ENCODE peak calls at places on chromosomes 12 and 14, in four cellular contexts. E is GM12865; X is skeletal muscle cell; U is stimulated activated CD4-positive, alpha-beta T cell treated with anti-CD3 and anti-CD28 coated beads, Interleukin-1b, Interleukin-23, amount 100 ng/mL, for 24 hours. J is an unnamed sample.

GRCh38 chr12:25959069-25959961 is 833 bp downstream of the RASSF8 start:
- DNase-seq in X (peak; percentile 64), U (no peak), E (peak; percentile 9), J (peak; percentile 69)

GRCh38 chr14:55579724-55580400 is at the start of gene KTN1:
- DNase-seq in E (peak; percentile 92), X (peak; percentile 48), U (peak; percentile 81), J (no peak)

GRCh38 chr12:41604830-41605229 is 416.7 kb downstream of the PDZRN4 start:
- DNase-seq in E (no peak), U (no peak), X (no peak), J (no peak)

GRCh38 chr12:58285551-58285950 is 344.2 kb downstream of the ATP23 start:
- DNase-seq in X (no peak), U (no peak), E (no peak), J (no peak)

GRCh38 chr12:53427905-53428594 is 4.4 kb downstream of the AMHR2 start:
- DNase-seq in X (peak; percentile 75), U (peak; percentile 49), E (peak; percentile 16), J (peak; percentile 94)

GRCh38 chr14:30610719-30611388 is 11.3 kb upstream of the SCFD1 start:
- DNase-seq in U (no peak), X (peak; percentile 41), E (peak; percentile 27), J (no peak)

GRCh38 chr14:32824195-32824594 is 114.5 kb upstream of the NPAS3 start:
- DNase-seq in E (no peak), U (no peak), X (no peak), J (no peak)

GRCh38 chr14:34075826-34076225 is 125.0 kb upstream of the EGLN3 start:
- DNase-seq in X (no peak), E (no peak), U (no peak), J (no peak)

GRCh38 chr14:99733551-99734405 is 49.7 kb downstream of the CYP46A1 start:
- DNase-seq in E (no peak), U (no peak), X (no peak), J (no peak)

GRCh38 chr14:89573399-89573657 is 156.3 kb upstream of the FOXN3 start:
- DNase-seq in E (no peak), X (no peak), U (no peak), J (no peak)

GRCh38 chr12:95608252-95609033 is 57.2 kb upstream of the USP44 start:
- DNase-seq in X (no peak), E (no peak), U (no peak), J (no peak)

GRCh38 chr12:42660968-42661937 is 71.7 kb upstream of the PRICKLE1 start:
- DNase-seq in E (no peak), U (no peak), X (no peak), J (no peak)

GRCh38 chr14:66228267-66228970 is 257.8 kb upstream of the CCDC196 start:
- DNase-seq in U (peak; percentile 20), E (peak; percentile 14), X (peak; percentile 12), J (peak; percentile 35)

GRCh38 chr12:95218164-95218851 is 701 bp downstream of the VEZT start:
- DNase-seq in X (no peak), E (peak; percentile 70), U (no peak), J (peak; percentile 47)

GRCh38 chr12:55771736-55772135 is 28.8 kb downstream of the GDF11 start:
- DNase-seq in E (no peak), X (peak; percentile 7), U (no peak), J (no peak)

GRCh38 chr12:32312049-32312670 is 87.2 kb upstream of the FGD4 start:
- DNase-seq in X (peak; percentile 22), E (peak; percentile 74), U (no peak), J (peak; percentile 31)

GRCh38 chr12:74120644-74121043 is 417.0 kb upstream of the ATXN7L3B start:
- DNase-seq in X (no peak), U (no peak), E (no peak), J (no peak)

GRCh38 chr12:108649126-108649525 is 15.4 kb upstream of the SELPLG start:
- DNase-seq in E (no peak), X (no peak), U (no peak), J (no peak)

GRCh38 chr14:23364164-23364571 is 804 bp downstream of the EFS start:
- DNase-seq in X (no peak), E (no peak), U (no peak), J (no peak)

GRCh38 chr14:24143511-24143910 is 2.1 kb upstream of the EMC9 start:
- DNase-seq in X (no peak), E (no peak), U (no peak), J (no peak)

GRCh38 chr14:73173092-73173735 is 36.9 kb downstream of the PSEN1 start:
- DNase-seq in X (no peak), U (no peak), E (peak; percentile 53), J (no peak)

GRCh38 chr12:112183591-112184021 is 58.2 kb downstream of the TRAFD1 start:
- DNase-seq in U (no peak), X (peak; percentile 4), E (peak; percentile 39), J (no peak)

GRCh38 chr12:83826112-83826511 is 1086.5 kb downstream of the SLC6A15 start:
- DNase-seq in X (no peak), E (peak; percentile 49), U (peak; percentile 5), J (no peak)

GRCh38 chr12:90460681-90461080 is 494.3 kb downstream of the CCER1 start:
- DNase-seq in X (peak; percentile 0), U (no peak), E (no peak), J (no peak)

GRCh38 chr14:22791302-22791701 is 23.9 kb downstream of the SLC7A7 start:
- DNase-seq in U (no peak), X (no peak), E (no peak), J (peak; percentile 32)

GRCh38 chr14:106578479-106578878 is 1052.1 kb downstream of the TMEM121 start:
- DNase-seq in U (no peak), E (peak; percentile 16), X (no peak), J (no peak)

GRCh38 chr12:71938728-71939385 is at the start of gene TPH2:
- DNase-seq in U (peak; percentile 7), E (peak; percentile 62), X (no peak), J (no peak)

GRCh38 chr12:89040146-89040964 is 311.9 kb downstream of the DUSP6 start:
- DNase-seq in E (peak; percentile 94), X (peak; percentile 67), U (peak; percentile 79), J (no peak)

GRCh38 chr12:56903374-56903773 is 30.8 kb downstream of the SDR9C7 start:
- DNase-seq in U (no peak), X (no peak), E (no peak), J (no peak)

GRCh38 chr12:10590976-10591375 is 22.4 kb downstream of the MAGOHB start:
- DNase-seq in E (no peak), X (no peak), U (no peak), J (no peak)

GRCh38 chr12:508795-509194 is 49.1 kb downstream of the B4GALNT3 start:
- DNase-seq in U (no peak), X (no peak), E (no peak), J (no peak)

GRCh38 chr14:35867280-35867629 is 41.1 kb downstream of the BRMS1L start:
- DNase-seq in X (no peak), U (no peak), E (no peak), J (no peak)

GRCh38 chr14:106605548-106606448 is 1079.4 kb downstream of the TMEM121 start:
- DNase-seq in X (no peak), E (peak; percentile 72), U (peak; percentile 81), J (no peak)

GRCh38 chr14:31219169-31219568 is 11.6 kb upstream of the HECTD1 start:
- DNase-seq in U (no peak), X (no peak), E (no peak), J (no peak)

GRCh38 chr12:131135786-131136538 is 182.3 kb downstream of the ADGRD1 start:
- DNase-seq in U (no peak), X (no peak), E (no peak), J (no peak)

J was measured in HS-5.